ENCODE peak calls at places on chromosomes 13 and 19, in nine cellular contexts. Z is tibial nerve, U is heart left ventricle, C is IMR-90, H is stomach, Y is transverse colon, A is breast epithelium, D is Peyer's patch, B is upper lobe of left lung. E is an unnamed sample.

GRCh38 chr19:42370667-42371066 is 19.4 kb downstream of the CNFN start:
- DNase-seq in Z (no peak), U (no peak), C (no peak), H (no peak), Y (no peak), A (no peak), D (no peak), B (no peak), E (peak; percentile 22)

GRCh38 chr19:2254052-2254872 is 2.0 kb downstream of the JSRP1 start:
- DNase-seq in Z (no peak), U (no peak), C (peak; percentile 23), H (no peak), Y (no peak), A (no peak), D (no peak), B (no peak), E (no peak)

GRCh38 chr13:46949211-46949610 is 52.4 kb upstream of the HTR2A start:
- DNase-seq in Z (no peak), U (no peak), C (no peak), H (no peak), Y (no peak), A (no peak), D (no peak), B (no peak), E (no peak)

GRCh38 chr13:23987331-23987730 is 90.0 kb upstream of the C1QTNF9B start:
- DNase-seq in Z (no peak), U (no peak), C (peak; percentile 84), H (no peak), Y (no peak), A (no peak), D (no peak), B (no peak), E (no peak)

GRCh38 chr19:45276284-45276687 is 25.2 kb downstream of the MARK4 start:
- DNase-seq in Z (no peak), U (no peak), C (peak; percentile 29), H (no peak), Y (no peak), A (no peak), D (no peak), B (no peak), E (no peak)

GRCh38 chr19:9161427-9161826 is 17.4 kb upstream of the OR7D2 start:
- DNase-seq in Z (no peak), U (no peak), C (no peak), H (no peak), Y (no peak), A (no peak), D (no peak), B (no peak), E (no peak)

GRCh38 chr19:53394522-53394973 is 401 bp upstream of the ZNF765 start:
- DNase-seq in Z (no peak), U (peak; percentile 56), C (peak; percentile 61), H (peak; percentile 31), Y (peak; percentile 28), A (peak; percentile 40), D (peak; percentile 57), B (peak; percentile 40), E (peak; percentile 6)

GRCh38 chr13:99429670-99430069 is 71.6 kb upstream of the TM9SF2 start:
- DNase-seq in Z (no peak), U (no peak), C (no peak), H (no peak), Y (no peak), A (no peak), D (no peak), B (no peak), E (no peak)

GRCh38 chr19:46746281-46746965 is at the start of gene STRN4:
- DNase-seq in Z (no peak), U (peak; percentile 61), C (no peak), H (peak; percentile 67), Y (peak; percentile 57), A (no peak), D (peak; percentile 74), B (no peak), E (peak; percentile 83)

GRCh38 chr13:98214707-98215106 is 37.6 kb upstream of the RNF113B start:
- DNase-seq in Z (no peak), U (no peak), C (no peak), H (peak; percentile 72), Y (peak; percentile 61), A (peak; percentile 41), D (no peak), B (peak; percentile 71), E (no peak)

GRCh38 chr13:33016414-33017409 is at the start of gene KL:
- DNase-seq in Z (no peak), U (peak; percentile 37), C (no peak), H (peak; percentile 38), Y (peak; percentile 20), A (no peak), D (no peak), B (peak; percentile 39), E (peak; percentile 11)
- TF ChIP-seq CTCF in Z (no peak), U (peak; percentile 15), C (no peak), H (no peak), Y (no peak), A (no peak), D (no peak), B (no peak), E (no peak)

DNA sequence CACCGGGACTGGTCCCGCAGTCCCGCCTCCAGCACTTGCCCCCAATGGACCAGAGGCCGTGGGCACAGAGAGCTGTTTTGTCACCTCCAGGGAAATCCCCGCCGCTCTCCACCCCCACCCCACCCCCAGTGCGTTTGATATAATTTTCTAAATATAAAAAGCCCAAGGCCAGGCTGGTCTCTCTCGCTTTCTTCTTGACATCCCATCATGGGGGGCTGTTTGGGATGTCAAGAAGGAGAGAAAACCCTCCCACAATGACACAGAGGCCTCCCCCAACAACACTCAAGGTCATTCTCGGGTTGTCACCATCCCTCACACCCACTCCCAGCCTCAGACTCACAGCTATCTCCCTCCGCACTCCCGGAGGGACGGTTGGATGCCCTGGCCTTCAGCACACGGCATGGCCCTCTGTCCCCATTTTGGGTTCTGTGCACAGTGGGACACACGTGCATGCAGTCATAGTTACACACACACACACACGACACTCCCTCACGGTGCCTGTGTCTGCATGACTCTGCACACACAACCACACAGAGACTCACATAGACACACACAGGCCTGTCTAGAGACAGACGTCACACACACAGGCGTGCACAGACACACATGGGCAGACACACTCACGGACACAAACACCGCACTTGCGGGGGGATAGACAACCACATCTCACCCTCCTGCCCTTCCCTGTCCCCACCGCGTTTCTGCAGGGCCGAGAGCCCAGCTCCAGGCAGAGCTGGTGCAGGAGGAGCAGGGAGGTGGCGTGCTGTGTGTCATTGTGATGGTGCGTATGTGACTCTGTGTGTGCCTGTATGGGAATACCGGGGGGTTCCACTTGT is 4.8 kb upstream of the NFIC start:
- DNase-seq in Z (no peak), U (no peak), C (no peak), H (no peak), Y (no peak), A (no peak), D (no peak), B (no peak), E (no peak)
- H3K4me3 ChIP-seq in Z (peak overlapping the region; percentile 100), U (peak overlapping the region; percentile 70), C (peak overlapping the region; percentile 75), H (peak overlapping the region; percentile 86), Y (peak overlapping the region; percentile 100), A (peak overlapping the region; percentile 70), D (peak overlapping the region; percentile 99), B (peak overlapping the region; percentile 89), E (no peak overlapping the region)

GRCh38 chr19:16232568-16232967 is 34.9 kb downstream of the AP1M1 start:
- DNase-seq in Z (no peak), U (no peak), C (no peak), H (no peak), Y (no peak), A (no peak), D (no peak), B (no peak), E (no peak)
- TF ChIP-seq POLR2A in Z (no peak), U (no peak), C (no peak), H (no peak), Y (no peak), A (no peak), D (no peak), B (no peak), E (no peak)

GRCh38 chr19:5090780-5091575 is 122.1 kb downstream of the KDM4B start:
- DNase-seq in Z (peak; percentile 33), U (peak; percentile 56), C (peak; percentile 15), H (peak; percentile 42), Y (no peak), A (no peak), D (no peak), B (no peak), E (peak; percentile 15)
- TF ChIP-seq CTCF in Z (no peak), U (no peak), C (no peak), H (no peak), Y (no peak), A (no peak), D (no peak), B (no peak), E (no peak)

GRCh38 chr13:28557725-28558124 is 62.8 kb upstream of the FLT1 start:
- DNase-seq in Z (no peak), U (no peak), C (no peak), H (no peak), Y (no peak), A (no peak), D (no peak), B (no peak), E (no peak)
- H3K4me3 ChIP-seq in Z (no peak overlapping the region), U (no peak overlapping the region), C (no peak overlapping the region), H (no peak overlapping the region), Y (no peak overlapping the region), A (no peak overlapping the region), D (no peak overlapping the region), B (no peak overlapping the region), E (no peak overlapping the region)

GRCh38 chr19:57558525-57558924 is 1.1 kb downstream of the ZNF550 start:
- DNase-seq in Z (no peak), U (no peak), C (peak; percentile 35), H (no peak), Y (no peak), A (no peak), D (no peak), B (no peak), E (peak; percentile 14)

GRCh38 chr19:57560049-57560491 is 407 bp upstream of the ZNF550 start:
- DNase-seq in Z (no peak), U (peak; percentile 58), C (peak; percentile 76), H (no peak), Y (no peak), A (peak; percentile 17), D (no peak), B (no peak), E (no peak)

GRCh38 chr19:57563547-57563946 is 3.9 kb upstream of the ZNF550 start:
- DNase-seq in Z (no peak), U (no peak), C (no peak), H (no peak), Y (no peak), A (no peak), D (no peak), B (no peak), E (no peak)

GRCh38 chr19:57559008-57559403 is 657 bp downstream of the ZNF550 start:
- DNase-seq in Z (no peak), U (no peak), C (no peak), H (no peak), Y (peak; percentile 10), A (no peak), D (no peak), B (peak; percentile 26), E (peak; percentile 52)

DNA sequence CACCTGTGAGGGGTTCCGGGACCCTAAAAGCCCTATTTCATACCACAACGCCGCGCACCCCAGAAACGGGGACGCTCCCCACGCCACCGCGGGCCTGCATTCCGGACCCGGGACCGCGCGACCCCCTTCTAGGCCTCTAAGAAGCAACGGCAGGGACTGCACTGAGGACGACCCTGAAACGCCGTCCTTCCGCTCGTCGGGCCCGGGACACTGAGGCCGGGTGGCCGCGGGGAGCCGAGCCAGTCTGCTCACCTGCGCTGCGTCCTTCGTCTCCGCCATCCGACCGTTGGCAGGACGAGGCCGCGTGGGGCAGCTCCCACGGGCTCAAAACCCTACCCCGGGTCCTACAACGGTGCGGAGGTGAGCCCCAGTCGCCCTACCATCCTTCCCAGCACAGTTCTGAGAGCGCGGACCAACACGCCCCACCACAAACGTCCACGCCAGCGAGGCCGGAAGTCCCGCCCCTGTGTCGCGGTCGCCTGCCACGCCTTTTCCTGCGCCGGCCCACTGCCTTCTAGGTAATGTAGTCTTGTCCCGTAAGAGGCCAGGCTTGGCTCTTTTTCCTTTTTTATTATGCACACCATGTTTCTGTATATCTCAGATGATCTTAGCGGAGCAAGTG is at the start of gene ZNF550:
- DNase-seq in Z (peak; percentile 87), U (peak; percentile 92), C (peak; percentile 83), H (peak; percentile 92), Y (peak; percentile 92), A (peak; percentile 88), D (peak; percentile 95), B (peak; percentile 88), E (peak; percentile 85)
- TF ChIP-seq POLR2A in Z (no peak), U (peak; percentile 64), C (peak; percentile 52), H (no peak), Y (peak; percentile 56), A (peak; percentile 19), D (no peak), B (no peak), E (peak; percentile 77)